ENCODE peak calls at places on chromosomes 2 and 18, in seven cellular contexts. Z, F, O, A, B, H and U are unnamed samples. For H3K4me1, the result is how much of the 10 kb centered on the place peaks cover.

GRCh38 chr2:165357758-165358157 is 111.7 kb upstream of the CSRNP3 start:
- DNase-seq in Z (no peak), F (no peak), O (peak), A (no peak), B (no peak), H (no peak), U (no peak)

GRCh38 chr18:27887711-27888495 is 289.0 kb downstream of the CDH2 start:
- DNase-seq in Z (no peak), F (no peak), O (no peak), A (no peak), B (no peak), H (no peak), U (no peak)

GRCh38 chr2:100730290-100730868 is 89.6 kb upstream of the NPAS2 start:
- DNase-seq in Z (peak), F (peak), O (no peak), A (peak), B (no peak), H (peak), U (no peak)

GRCh38 chr2:30218814-30219213 is 12.5 kb upstream of the LBH start:
- DNase-seq in Z (no peak), F (no peak), O (no peak), A (peak), B (no peak), H (no peak), U (no peak)

GRCh38 chr2:165078913-165079312 is 123.6 kb upstream of the SLC38A11 start:
- DNase-seq in Z (no peak), F (no peak), O (no peak), A (no peak), B (no peak), H (no peak), U (no peak)

GRCh38 chr2:143762176-143762928 is 633.1 kb downstream of the ARHGAP15 start:
- DNase-seq in Z (no peak), F (no peak), O (no peak), A (no peak), B (no peak), H (no peak), U (no peak)

GRCh38 chr2:177165731-177166711 is 46.6 kb upstream of the HNRNPA3 start:
- DNase-seq in Z (no peak), F (peak), O (peak), A (no peak), B (no peak), H (no peak), U (peak)

GRCh38 chr2:164542584-164543021 is 78.7 kb downstream of the GRB14 start:
- DNase-seq in Z (no peak), F (no peak), O (no peak), A (no peak), B (no peak), H (no peak), U (no peak)

GRCh38 chr2:170208967-170209366 is 31.0 kb downstream of the MYO3B start:
- DNase-seq in Z (no peak), F (no peak), O (no peak), A (no peak), B (no peak), H (no peak), U (no peak)

GRCh38 chr2:197258580-197258979 is 52.0 kb downstream of the ANKRD44 start:
- DNase-seq in Z (no peak), F (no peak), O (peak), A (no peak), B (peak), H (no peak), U (no peak)

GRCh38 chr2:190999949-191000665 is 13.9 kb downstream of the STAT1 start:
- DNase-seq in Z (no peak), F (no peak), O (no peak), A (no peak), B (no peak), H (no peak), U (no peak)

GRCh38 chr2:195709901-195710300 is 52.9 kb downstream of the SLC39A10 start:
- DNase-seq in Z (no peak), F (no peak), O (no peak), A (no peak), B (no peak), H (no peak), U (no peak)

GRCh38 chr2:199484927-199485326 is 27.2 kb upstream of the SATB2 start:
- DNase-seq in Z (no peak), F (peak), O (no peak), A (no peak), B (no peak), H (peak), U (no peak)

GRCh38 chr2:100178085-100178788 is 35.8 kb upstream of the AFF3 start:
- DNase-seq in Z (no peak), F (no peak), O (peak), A (peak), B (peak), H (peak), U (no peak)

DNA sequence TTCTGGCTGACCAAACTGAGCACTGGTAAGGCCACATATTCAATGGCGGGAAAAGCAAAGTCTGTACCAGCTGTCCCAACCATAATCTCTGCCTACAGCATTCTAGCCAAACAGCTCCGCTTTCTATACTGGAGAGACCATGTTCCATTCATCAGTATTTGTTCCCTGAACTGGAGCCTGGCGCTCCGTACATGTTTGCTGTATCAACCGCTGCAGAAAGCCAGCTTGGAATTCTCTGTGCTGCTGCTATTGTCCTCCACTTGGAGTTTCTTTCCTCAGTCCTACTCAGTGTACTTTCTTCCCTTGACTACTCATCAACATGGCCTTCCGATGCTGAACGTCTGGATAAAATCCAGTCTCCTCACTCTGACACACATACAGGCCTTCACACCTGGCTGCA is 1.9 kb downstream of the COA5 start:
- DNase-seq in Z (no peak), F (no peak), O (no peak), A (no peak), B (no peak), H (no peak), U (no peak)
- H3K4me1 ChIP-seq in Z (under half), F (under half), O (under half), A (under half), B (half or more), H (under half), U (under half)

DNA sequence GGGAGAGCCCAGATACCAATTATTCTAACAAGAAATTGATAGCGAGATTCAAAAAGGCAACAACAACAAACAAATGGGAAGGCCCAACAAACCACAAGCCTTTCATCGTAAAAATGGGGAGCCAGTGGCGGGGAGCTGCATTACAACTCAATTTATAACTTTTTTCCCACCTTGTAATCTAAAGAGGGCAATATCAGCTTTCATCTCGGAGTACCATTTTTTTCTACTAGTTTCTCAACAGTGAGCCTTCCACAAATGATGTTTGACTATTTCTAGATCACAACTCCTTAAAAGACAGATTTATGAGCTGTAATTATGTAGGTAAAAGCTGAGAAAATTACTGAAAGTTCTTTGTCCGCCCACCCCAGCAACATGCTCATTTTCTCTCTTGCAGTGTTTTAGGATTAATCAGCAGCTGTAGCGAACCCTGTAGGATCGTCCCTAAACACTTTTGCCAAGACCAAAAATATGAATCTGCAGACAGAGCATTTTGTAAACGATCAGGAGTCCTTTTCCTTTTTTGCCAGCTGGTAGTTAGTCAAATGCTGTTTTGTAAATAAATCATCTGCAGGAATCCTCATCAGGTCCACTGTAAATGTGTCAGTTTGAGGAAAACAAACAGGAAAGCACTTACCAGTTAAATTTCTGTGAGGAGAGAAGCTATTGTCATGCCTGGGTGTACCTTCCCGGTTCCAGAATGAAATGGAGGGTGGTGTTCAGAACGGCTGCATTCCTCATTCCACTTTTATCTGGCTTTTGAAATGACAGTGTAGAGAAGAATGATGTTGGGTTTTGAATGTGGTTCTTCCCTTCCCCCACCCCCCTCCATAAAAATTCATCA is 53.2 kb downstream of the EEF1B2 start:
- DNase-seq in Z (no peak), F (no peak), O (no peak), A (no peak), B (no peak), H (no peak), U (no peak)
- H3K27ac ChIP-seq in Z (no peak), F (no peak), O (no peak), A (no peak), B (no peak), H (no peak), U (no peak)

DNA sequence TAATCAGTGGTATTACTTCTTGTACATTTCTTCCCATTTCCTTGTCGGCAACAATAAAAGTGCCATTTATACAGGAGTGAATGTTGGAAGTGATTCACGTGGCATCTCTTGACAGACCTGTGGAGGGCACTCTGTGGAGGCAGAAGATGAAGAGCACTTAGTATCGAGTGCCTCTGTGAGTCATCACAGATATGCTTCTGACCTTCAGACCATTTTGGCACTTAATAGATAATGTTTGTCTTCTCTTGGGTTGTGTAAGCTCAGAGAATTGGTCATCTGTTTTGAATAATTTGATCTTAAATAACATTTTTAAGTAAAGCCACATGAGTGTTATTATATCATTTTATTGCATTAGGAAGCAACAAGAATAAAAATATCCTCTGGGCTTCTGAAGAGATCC is 305.5 kb downstream of the PTPRM start:
- DNase-seq in Z (no peak), F (no peak), O (no peak), A (no peak), B (no peak), H (no peak), U (no peak)
- TF ChIP-seq EP300 in Z (no peak), F (no peak), O (no peak), A (no peak), B (no peak), H (no peak), U (no peak)

GRCh38 chr2:28516430-28516829 is 20.6 kb downstream of the PLB1 start:
- DNase-seq in Z (no peak), F (no peak), O (no peak), A (no peak), B (no peak), H (no peak), U (no peak)
- H3K4me1 ChIP-seq in Z (under half), F (under half), O (under half), A (under half), B (under half), H (under half), U (under half)

GRCh38 chr18:36627616-36628015 is 201.2 kb downstream of the TPGS2 start:
- DNase-seq in Z (no peak), F (no peak), O (no peak), A (no peak), B (no peak), H (no peak), U (no peak)

GRCh38 chr18:36628435-36629094 is 200.2 kb downstream of the TPGS2 start:
- DNase-seq in Z (no peak), F (no peak), O (no peak), A (no peak), B (no peak), H (no peak), U (no peak)

GRCh38 chr18:36630917-36631316 is 197.9 kb downstream of the TPGS2 start:
- DNase-seq in Z (no peak), F (no peak), O (no peak), A (no peak), B (no peak), H (no peak), U (no peak)

GRCh38 chr18:36629095-36629604 is 199.7 kb downstream of the TPGS2 start:
- DNase-seq in Z (no peak), F (no peak), O (no peak), A (no peak), B (no peak), H (no peak), U (no peak)

GRCh38 chr18:36629836-36630235 is 199.0 kb downstream of the TPGS2 start:
- DNase-seq in Z (no peak), F (no peak), O (no peak), A (no peak), B (no peak), H (no peak), U (no peak)
- H3K27ac ChIP-seq in Z (no peak), F (no peak), O (no peak), A (no peak), B (no peak), H (no peak), U (no peak)